ENCODE peak calls at places on chromosomes 2 and 18, in six cellular contexts. Q, M, K, P, A and V are unnamed samples.

GRCh38 chr2:201440182-201440581 is 11.1 kb downstream of the TRAK2 start:
- DNase-seq in Q (no peak), M (no peak), K (no peak), P (peak; percentile 47), A (no peak), V (no peak)

GRCh38 chr2:69280796-69281412 is 106.1 kb downstream of the GFPT1 start:
- DNase-seq in Q (no peak), M (no peak), K (no peak), P (no peak), A (no peak), V (no peak)

GRCh38 chr2:48343571-48344440 is 186.1 kb upstream of the STON1 start:
- DNase-seq in Q (no peak), M (no peak), K (no peak), P (peak; percentile 15), A (peak; percentile 83), V (no peak)

GRCh38 chr18:74896390-74896991 is 298.8 kb downstream of the ZNF407 start:
- DNase-seq in Q (peak; percentile 8), M (peak; percentile 59), K (peak; percentile 60), P (peak; percentile 72), A (peak; percentile 12), V (peak; percentile 34)

GRCh38 chr2:149065236-149065635 is 26.7 kb downstream of the LYPD6B start:
- DNase-seq in Q (no peak), M (no peak), K (no peak), P (no peak), A (peak; percentile 29), V (no peak)

GRCh38 chr2:67772216-67773180 is 290.3 kb downstream of the C1D start:
- DNase-seq in Q (no peak), M (no peak), K (no peak), P (no peak), A (peak; percentile 39), V (no peak)

GRCh38 chr18:62596145-62597005 is 73.5 kb downstream of the ZCCHC2 start:
- DNase-seq in Q (no peak), M (no peak), K (peak; percentile 38), P (peak; percentile 36), A (peak; percentile 25), V (no peak)

GRCh38 chr2:240182476-240182875 is 42.0 kb upstream of the OTOS start:
- DNase-seq in Q (no peak), M (no peak), K (no peak), P (no peak), A (no peak), V (no peak)

GRCh38 chr2:61763605-61764034 is 90.2 kb downstream of the FAM161A start:
- DNase-seq in Q (no peak), M (no peak), K (no peak), P (peak; percentile 89), A (peak; percentile 89), V (peak; percentile 64)

GRCh38 chr2:187129306-187129705 is 280.3 kb upstream of the ZSWIM2 start:
- DNase-seq in Q (no peak), M (no peak), K (no peak), P (no peak), A (no peak), V (no peak)

GRCh38 chr18:25228410-25228809 is 123.6 kb downstream of the ZNF521 start:
- DNase-seq in Q (no peak), M (no peak), K (no peak), P (no peak), A (no peak), V (no peak)